ENCODE peak calls at places on chromosome 14, in five cellular contexts. Z is GM12891, G is adrenal gland, B is fibroblast of the aortic adventitia, O is lower lobe of right lung. R is an unnamed sample.

GRCh38 chr14:88305923-88306322 is 17.1 kb downstream of the KCNK10 start:
- DNase-seq in Z (no peak), G (no peak), B (no peak), O (no peak), R (no peak)

GRCh38 chr14:82313889-82314288 is 780.2 kb upstream of the SEL1L start:
- DNase-seq in B (no peak), O (no peak), Z (no peak), G (no peak), R (no peak)

GRCh38 chr14:100426331-100426730 is 103.2 kb downstream of the SLC25A47 start:
- DNase-seq in Z (no peak), G (no peak), B (no peak), O (no peak), R (no peak)

GRCh38 chr14:34190746-34191145 is 239.9 kb upstream of the EGLN3 start:
- DNase-seq in G (no peak), B (no peak), Z (no peak), O (no peak), R (no peak)

GRCh38 chr14:75274899-75275569 is 3.6 kb upstream of the FOS start:
- DNase-seq in Z (peak; percentile 27), O (peak; percentile 86), B (no peak), G (peak; percentile 59), R (peak; percentile 80)

GRCh38 chr14:95548328-95548929 is 13.6 kb downstream of the GLRX5 start:
- DNase-seq in O (no peak), Z (no peak), G (no peak), B (no peak), R (no peak)

GRCh38 chr14:31118892-31119291 is 88.7 kb downstream of the HECTD1 start:
- DNase-seq in Z (no peak), G (no peak), O (no peak), B (peak; percentile 16), R (no peak)

GRCh38 chr14:96790715-96791114 is 6.5 kb upstream of the VRK1 start:
- DNase-seq in Z (no peak), G (no peak), B (no peak), O (no peak), R (no peak)

GRCh38 chr14:98580131-98580678 is 691.8 kb downstream of the BCL11B start:
- DNase-seq in Z (no peak), B (no peak), G (no peak), O (no peak), R (no peak)

GRCh38 chr14:60790850-60791249 is 56.3 kb downstream of the MNAT1 start:
- DNase-seq in B (no peak), G (no peak), Z (no peak), O (no peak), R (no peak)

GRCh38 chr14:32986791-32987545 is 48.3 kb downstream of the NPAS3 start:
- DNase-seq in Z (no peak), G (no peak), B (peak; percentile 14), O (no peak), R (no peak)

GRCh38 chr14:54354968-54355641 is 41.7 kb upstream of the CDKN3 start:
- DNase-seq in Z (no peak), B (no peak), G (no peak), O (no peak), R (no peak)

GRCh38 chr14:55846852-55847471 is 267.0 kb downstream of the KTN1 start:
- DNase-seq in B (peak; percentile 73), Z (no peak), O (no peak), G (peak; percentile 37), R (no peak)

GRCh38 chr14:81480741-81481140 is 52.9 kb downstream of the SEL1L start:
- DNase-seq in G (no peak), Z (no peak), O (no peak), B (no peak), R (no peak)

GRCh38 chr14:35326364-35326763 is 34.2 kb downstream of the PSMA6 start:
- DNase-seq in B (no peak), O (no peak), Z (no peak), G (no peak), R (no peak)

GRCh38 chr14:45065951-45066350 is 18.0 kb upstream of the PRPF39 start:
- DNase-seq in Z (no peak), O (no peak), B (no peak), G (no peak), R (no peak)

GRCh38 chr14:55458800-55459577 is 18.6 kb upstream of the TBPL2 start:
- DNase-seq in Z (peak; percentile 29), G (no peak), B (peak; percentile 51), O (no peak), R (no peak)

GRCh38 chr14:79246200-79246599 is 965.1 kb downstream of the DIO2 start:
- DNase-seq in Z (no peak), O (no peak), B (peak; percentile 4), G (no peak), R (no peak)

GRCh38 chr14:105467942-105468471 is 6.6 kb upstream of the CRIP2 start:
- DNase-seq in G (no peak), Z (no peak), B (no peak), O (no peak), R (no peak)

GRCh38 chr14:64518229-64518628 is 13.7 kb downstream of the ZBTB1 start:
- DNase-seq in G (no peak), O (no peak), B (no peak), Z (no peak), R (no peak)

GRCh38 chr14:21917699-21918436 is 244.2 kb upstream of the OR4E1 start:
- DNase-seq in G (peak; percentile 48), Z (no peak), O (no peak), B (peak; percentile 57), R (no peak)

GRCh38 chr14:69719501-69719951 is 47.4 kb upstream of the SRSF5 start:
- DNase-seq in Z (no peak), G (peak; percentile 68), O (peak; percentile 59), B (peak; percentile 94), R (peak; percentile 73)

GRCh38 chr14:104359301-104359968 is 220.1 kb upstream of the C14orf180 start:
- DNase-seq in Z (no peak), B (no peak), O (peak; percentile 39), G (no peak), R (no peak)

GRCh38 chr14:39491134-39491541 is 58.9 kb upstream of the FBXO33 start:
- DNase-seq in Z (no peak), B (peak; percentile 74), G (no peak), O (no peak), R (no peak)

GRCh38 chr14:46139668-46140067 is 511.9 kb downstream of the RPL10L start:
- DNase-seq in B (no peak), Z (no peak), G (no peak), O (no peak), R (no peak)

GRCh38 chr14:100066984-100067383 is 1.8 kb downstream of the EVL start:
- DNase-seq in G (no peak), B (no peak), Z (no peak), O (no peak), R (no peak)

GRCh38 chr14:65414961-65415589 is 2.5 kb downstream of the FUT8 start:
- DNase-seq in B (peak; percentile 76), G (no peak), O (no peak), Z (no peak), R (no peak)

GRCh38 chr14:80713076-80713850 is 228.3 kb downstream of the CEP128 start:
- DNase-seq in B (no peak), O (no peak), G (no peak), Z (no peak), R (no peak)

R was measured in upper lobe of right lung.